ENCODE peak calls at places on chromosomes 5 and 9, in four cellular contexts. B, G, Q and L are unnamed samples.

GRCh38 chr9:94014066-94014654 is 59.0 kb upstream of the BARX1 start:
- DNase-seq in B (no peak), G (peak; percentile 25), Q (no peak), L (no peak)

GRCh38 chr9:119811030-119811429 is 441.8 kb upstream of the BRINP1 start:
- DNase-seq in B (no peak), G (no peak), Q (no peak), L (no peak)

GRCh38 chr9:98767915-98768314 is 28.4 kb downstream of the ANKS6 start:
- DNase-seq in B (no peak), G (no peak), Q (no peak), L (no peak)

GRCh38 chr5:154997746-154998145 is 15.8 kb upstream of the KIF4B start:
- DNase-seq in B (no peak), G (no peak), Q (no peak), L (no peak)

GRCh38 chr9:133569891-133570651 is 35.6 kb downstream of the ADAMTSL2 start:
- DNase-seq in B (no peak), G (no peak), Q (peak; percentile 95), L (no peak)

GRCh38 chr5:81558188-81558587 is 164.3 kb upstream of the ACOT12 start:
- DNase-seq in B (no peak), G (no peak), Q (no peak), L (no peak)

GRCh38 chr5:93735378-93735777 is 6.0 kb downstream of the POU5F2 start:
- DNase-seq in B (no peak), G (no peak), Q (no peak), L (no peak)

GRCh38 chr5:68225188-68225910 is 9.8 kb downstream of the PIK3R1 start:
- DNase-seq in B (no peak), G (peak; percentile 36), Q (no peak), L (no peak)

GRCh38 chr5:168304349-168304748 is 12.9 kb downstream of the WWC1 start:
- DNase-seq in B (no peak), G (no peak), Q (no peak), L (no peak)

GRCh38 chr9:80175286-80175906 is 603.6 kb downstream of the TLE4 start:
- DNase-seq in B (no peak), G (peak; percentile 43), Q (peak; percentile 14), L (no peak)

GRCh38 chr5:55154893-55155292 is 5.1 kb upstream of the GPX8 start:
- DNase-seq in B (no peak), G (no peak), Q (no peak), L (no peak)

DNA sequence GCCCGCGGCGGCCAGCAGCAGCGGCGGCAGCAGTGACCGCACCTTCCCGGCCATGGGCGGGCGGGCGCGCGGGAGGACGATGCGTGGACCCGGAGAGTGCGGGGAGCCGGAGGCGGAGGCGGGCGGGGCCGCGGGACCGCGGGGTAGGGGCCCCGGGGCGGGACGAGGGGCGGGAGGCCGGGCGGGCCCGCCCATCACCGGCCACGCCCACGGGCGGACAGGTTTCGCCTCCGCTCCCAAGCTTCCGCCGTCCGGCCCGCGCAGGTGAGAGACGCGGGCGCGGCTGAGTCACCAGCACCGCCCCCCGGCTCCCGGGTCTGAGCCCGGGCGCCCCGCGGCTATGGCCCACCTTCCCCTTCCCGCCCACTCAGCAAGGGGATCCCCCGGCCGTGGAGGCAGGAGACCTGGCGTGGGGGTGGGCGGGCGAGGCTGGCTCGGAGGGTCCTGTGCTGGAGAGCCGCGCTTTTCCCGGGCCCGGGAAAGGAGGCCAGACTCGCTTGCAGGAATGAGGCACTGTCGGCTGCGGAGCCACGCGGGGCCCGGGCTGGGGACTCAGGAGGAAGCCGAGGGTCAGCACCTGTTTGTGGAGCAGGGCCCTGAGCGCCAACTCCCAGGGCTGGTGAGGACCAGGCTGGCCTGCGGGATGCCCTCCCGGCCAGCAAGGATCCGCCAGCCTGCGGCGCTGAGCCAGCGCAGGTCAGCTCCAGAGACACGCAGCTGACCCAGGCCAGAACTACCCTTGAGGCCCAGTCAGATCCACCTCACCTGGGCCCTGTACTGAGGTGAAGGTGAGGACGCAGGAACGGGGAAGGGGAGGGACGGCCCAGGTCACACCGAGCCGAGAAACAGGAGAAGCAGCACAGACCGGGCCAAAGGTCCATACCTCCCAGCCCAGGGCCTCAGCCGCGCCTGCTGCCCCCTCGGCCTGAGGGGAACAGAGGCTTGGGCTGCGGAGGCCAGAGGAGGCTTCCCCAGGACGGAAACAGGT is at the start of gene ENTPD2:
- DNase-seq in B (peak; percentile 28), G (no peak), Q (no peak), L (no peak)
- H3K27me3 ChIP-seq in B (peaks cover 23% of the 10 kb centered on the region), G (peaks cover 5% of the 10 kb centered on the region), Q (peaks cover 5% of the 10 kb centered on the region), L (peaks cover 32% of the 10 kb centered on the region)

GRCh38 chr9:91825422-91825821 is 124.6 kb downstream of the ROR2 start:
- DNase-seq in B (no peak), G (no peak), Q (no peak), L (no peak)
- H3K27me3 ChIP-seq in B (no peaks in the 10 kb centered on the region), G (no peaks in the 10 kb centered on the region), Q (no peaks in the 10 kb centered on the region), L (no peaks in the 10 kb centered on the region)

GRCh38 chr9:132168851-132169250 is 7.0 kb downstream of the NTNG2 start:
- DNase-seq in B (no peak), G (no peak), Q (no peak), L (no peak)

GRCh38 chr9:132168347-132168746 is 6.5 kb downstream of the NTNG2 start:
- DNase-seq in B (no peak), G (peak; percentile 91), Q (no peak), L (no peak)

GRCh38 chr9:132166599-132166998 is 4.7 kb downstream of the NTNG2 start:
- DNase-seq in B (no peak), G (no peak), Q (peak; percentile 86), L (no peak)

GRCh38 chr9:132164604-132165362 is 2.9 kb downstream of the NTNG2 start:
- DNase-seq in B (no peak), G (no peak), Q (no peak), L (no peak)

DNA sequence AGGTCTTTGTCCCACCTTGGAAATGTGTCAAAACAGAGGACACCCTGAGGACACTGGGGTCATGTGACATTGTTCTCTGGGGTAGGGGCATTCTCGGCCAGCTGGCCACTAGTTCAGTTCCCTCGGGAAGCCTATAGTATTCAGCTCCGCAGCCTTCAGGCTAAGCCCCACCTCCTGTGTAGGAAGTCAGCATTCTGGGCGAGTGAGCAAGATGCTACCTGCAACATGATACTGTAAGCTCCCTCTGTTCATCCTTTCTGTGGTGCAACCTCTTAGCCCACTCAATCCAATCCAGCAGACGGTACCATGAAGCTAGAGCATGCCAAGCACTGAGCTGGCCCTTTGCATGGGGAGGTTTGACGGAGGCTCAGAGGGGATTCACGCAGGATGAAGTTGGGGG is 5.3 kb downstream of the NTNG2 start:
- DNase-seq in B (no peak), G (no peak), Q (peak; percentile 86), L (no peak)
- H3K27me3 ChIP-seq in B (peaks cover 42% of the 10 kb centered on the region), G (peaks cover 45% of the 10 kb centered on the region), Q (no peaks in the 10 kb centered on the region), L (peaks cover 14% of the 10 kb centered on the region)

GRCh38 chr9:135328485-135329417 is 150.8 kb upstream of the PPP1R26 start:
- DNase-seq in B (no peak), G (peak; percentile 72), Q (no peak), L (no peak)
- H3K27me3 ChIP-seq in B (no peaks in the 10 kb centered on the region), G (no peaks in the 10 kb centered on the region), Q (no peaks in the 10 kb centered on the region), L (no peaks in the 10 kb centered on the region)

GRCh38 chr9:128394404-128395168 is 23.4 kb downstream of the URM1 start:
- DNase-seq in B (no peak), G (no peak), Q (no peak), L (no peak)
- H3K27me3 ChIP-seq in B (no peaks in the 10 kb centered on the region), G (no peaks in the 10 kb centered on the region), Q (no peaks in the 10 kb centered on the region), L (no peaks in the 10 kb centered on the region)

GRCh38 chr5:160310910-160311295 is 1.5 kb downstream of the CCNJL start:
- DNase-seq in B (no peak), G (no peak), Q (no peak), L (no peak)

GRCh38 chr5:160310140-160310909 is 2.0 kb downstream of the CCNJL start:
- DNase-seq in B (no peak), G (no peak), Q (no peak), L (no peak)

GRCh38 chr5:160312139-160312959 is at the start of gene CCNJL:
- DNase-seq in B (no peak), G (peak; percentile 84), Q (peak; percentile 81), L (no peak)

GRCh38 chr5:160312960-160313734 is 783 bp upstream of the CCNJL start:
- DNase-seq in B (no peak), G (no peak), Q (no peak), L (no peak)

DNA sequence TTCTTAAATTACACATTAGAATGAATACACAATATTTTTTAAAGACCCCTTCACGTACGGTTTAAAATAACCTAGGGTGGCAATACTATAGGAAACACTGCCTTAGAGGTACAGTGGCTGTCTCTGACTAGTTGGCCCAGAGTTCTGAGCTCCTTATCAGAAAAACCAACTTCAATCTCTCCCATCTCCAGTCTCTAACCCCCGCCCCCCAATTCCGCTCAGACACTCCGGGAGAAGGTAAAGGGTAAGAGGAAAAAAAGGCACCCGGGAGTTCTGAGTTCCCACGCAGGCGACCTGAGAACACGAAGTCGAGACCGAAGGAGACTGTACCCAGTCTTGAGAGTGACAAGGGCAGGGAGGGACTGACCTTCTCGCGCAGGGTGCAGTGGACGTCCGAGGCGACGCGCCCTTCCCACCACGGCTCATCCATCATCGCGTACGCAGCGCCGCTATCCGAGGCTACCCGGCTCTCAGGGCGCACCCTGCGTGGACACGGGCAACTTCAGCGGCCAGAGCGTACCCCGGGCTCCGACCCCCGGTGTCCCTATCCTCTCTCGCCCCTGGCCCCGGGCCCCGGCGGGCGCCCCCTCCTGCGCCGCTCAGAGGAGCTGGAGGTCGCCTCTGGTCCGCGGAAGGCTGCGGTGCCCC is 749 bp downstream of the CCNJL start:
- DNase-seq in B (no peak), G (peak; percentile 33), Q (peak; percentile 36), L (no peak)
- H3K27me3 ChIP-seq in B (peaks cover 26% of the 10 kb centered on the region), G (no peaks in the 10 kb centered on the region), Q (no peaks in the 10 kb centered on the region), L (peaks cover 16% of the 10 kb centered on the region)

GRCh38 chr5:135582099-135582781 is 3.4 kb upstream of the CXCL14 start:
- DNase-seq in B (no peak), G (no peak), Q (no peak), L (no peak)
- H3K27me3 ChIP-seq in B (peaks cover 8% of the 10 kb centered on the region), G (peaks cover 41% of the 10 kb centered on the region), Q (peaks cover 71% of the 10 kb centered on the region), L (no peaks in the 10 kb centered on the region)